ENCODE peak calls at places on chromosomes 1 and 21, in four cellular contexts. V is pancreas, S is esophagus muscularis mucosa, G is cardiac muscle cell. X is an unnamed sample.

GRCh38 chr1:35564037-35564883 is 6.7 kb downstream of the NCDN start:
- DNase-seq in V (peak; percentile 88), S (no peak), G (peak; percentile 86), X (peak; percentile 91)

GRCh38 chr1:222204475-222204874 is 343.4 kb downstream of the HHIPL2 start:
- DNase-seq in V (no peak), S (no peak), G (no peak), X (no peak)

GRCh38 chr1:226619031-226619430 is 70.5 kb downstream of the STUM start:
- DNase-seq in V (no peak), S (no peak), G (no peak), X (no peak)

GRCh38 chr1:101111461-101111860 is 85.9 kb upstream of the DPH5 start:
- DNase-seq in V (no peak), S (no peak), G (no peak), X (no peak)

GRCh38 chr1:110336300-110337039 is 2.7 kb upstream of the RBM15 start:
- DNase-seq in V (no peak), S (no peak), G (no peak), X (no peak)

GRCh38 chr21:29737188-29737587 is 202.6 kb downstream of the GRIK1 start:
- DNase-seq in V (no peak), S (no peak), G (no peak), X (no peak)

GRCh38 chr1:36728051-36728450 is 245.3 kb upstream of the CSF3R start:
- DNase-seq in V (no peak), S (no peak), G (no peak), X (no peak)

GRCh38 chr1:146007048-146007784 is 10.8 kb upstream of the TXNIP start:
- DNase-seq in V (no peak), S (no peak), G (peak; percentile 90), X (peak; percentile 96)

GRCh38 chr1:66446261-66447001 is 87.5 kb upstream of the SGIP1 start:
- DNase-seq in V (no peak), S (no peak), G (peak; percentile 84), X (peak; percentile 93)

GRCh38 chr1:36411674-36412648 is 14.3 kb upstream of the LSM10 start:
- DNase-seq in V (no peak), S (no peak), G (peak; percentile 51), X (peak; percentile 77)

GRCh38 chr1:11157867-11158266 is 31.3 kb upstream of the ANGPTL7 start:
- DNase-seq in V (no peak), S (no peak), G (peak; percentile 65), X (no peak)

GRCh38 chr1:16441312-16441641 is 753 bp downstream of the NECAP2 start:
- DNase-seq in V (no peak), S (no peak), G (peak; percentile 23), X (no peak)

GRCh38 chr1:16443975-16444745 is 3.6 kb downstream of the NECAP2 start:
- DNase-seq in V (no peak), S (no peak), G (no peak), X (no peak)

GRCh38 chr1:16440480-16441311 is at the start of gene NECAP2:
- DNase-seq in V (peak; percentile 99), S (peak; percentile 95), G (peak; percentile 95), X (peak; percentile 97)

GRCh38 chr1:16442941-16443340 is 2.4 kb downstream of the NECAP2 start:
- DNase-seq in V (no peak), S (no peak), G (no peak), X (no peak)

DNA sequence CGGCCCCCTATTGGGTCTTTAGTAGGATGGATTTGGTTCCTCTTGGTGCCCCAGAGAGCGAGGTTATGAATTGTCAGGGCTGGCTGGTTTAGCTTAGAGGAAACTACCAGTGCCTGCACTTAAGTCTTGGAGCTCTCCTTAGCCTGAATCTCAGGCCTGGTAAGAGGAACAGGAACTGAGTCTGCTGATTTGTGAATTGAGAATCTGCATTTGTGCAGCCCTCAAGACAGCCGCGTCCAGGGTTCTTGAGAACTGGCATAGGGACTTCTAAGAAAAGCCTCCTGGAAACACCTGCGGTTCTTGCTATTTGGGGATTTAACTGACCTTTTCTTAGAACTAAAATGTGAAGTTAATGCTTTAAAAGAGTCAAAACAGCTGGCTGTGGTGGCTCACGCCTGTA is 1.7 kb downstream of the NECAP2 start:
- DNase-seq in V (no peak), S (no peak), G (no peak), X (peak; percentile 60)
- H3K4me3 ChIP-seq in V (no peak overlapping the region), S (no peak overlapping the region), G (no peak overlapping the region), X (peak overlapping the region; percentile 92)

DNA sequence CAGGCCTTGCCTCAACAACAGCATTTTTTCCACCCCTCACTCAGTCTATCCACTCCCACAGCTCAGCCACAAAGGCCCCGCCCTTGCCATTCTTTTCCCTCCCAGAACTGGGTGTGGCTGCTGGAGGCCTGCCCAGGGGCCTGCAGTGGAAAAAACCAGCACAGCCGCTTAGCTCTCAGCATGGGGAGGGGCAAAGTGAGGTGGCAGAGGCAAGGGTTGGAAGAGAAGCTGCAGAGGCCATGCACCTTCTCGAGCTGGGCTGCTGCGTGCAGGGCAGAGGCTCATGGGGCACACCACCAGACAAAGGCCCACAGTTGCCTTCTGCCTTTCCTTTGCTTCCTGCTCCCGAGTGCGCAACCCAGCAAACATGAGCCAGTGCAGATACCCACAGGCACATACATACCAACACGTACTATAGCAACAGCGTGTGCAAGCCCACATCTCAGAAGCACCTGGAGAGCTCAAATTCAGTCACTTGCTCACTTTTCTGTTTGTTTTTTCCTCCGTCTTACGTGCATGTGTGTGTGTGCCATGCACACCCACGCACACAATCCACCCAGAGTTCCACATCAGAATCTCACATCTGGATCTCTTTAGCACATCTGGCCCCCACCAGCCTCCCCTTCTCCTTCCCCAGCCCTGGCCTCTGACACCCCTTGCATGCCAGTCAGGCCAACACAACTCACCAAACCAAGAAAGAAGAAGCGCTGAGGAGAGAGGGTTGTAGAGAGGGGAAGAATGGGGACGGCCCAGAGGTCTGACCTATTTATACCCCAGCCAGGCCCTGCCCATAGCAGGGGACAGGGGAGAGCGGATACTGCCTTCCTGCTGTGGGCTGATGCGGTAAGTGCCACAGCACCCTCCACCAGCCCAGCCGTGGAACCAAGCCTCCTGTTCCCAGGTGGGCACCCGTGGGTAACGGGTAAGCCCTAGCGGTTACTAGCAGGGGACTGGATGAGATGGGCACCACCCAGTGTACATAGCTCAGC is at the start of gene S100A4:
- DNase-seq in V (peak; percentile 86), S (peak; percentile 97), G (peak; percentile 95), X (peak; percentile 82)
- H3K4me3 ChIP-seq in V (no peak within 1 kb of the TSS), S (peak within 1 kb of the TSS; percentile 62), G (no peak within 1 kb of the TSS), X (no peak within 1 kb of the TSS)

GRCh38 chr1:246577082-246577719 is 10.9 kb downstream of the CNST start:
- DNase-seq in V (no peak), S (no peak), G (no peak), X (no peak)

GRCh38 chr1:246579818-246580217 is 13.6 kb downstream of the CNST start:
- DNase-seq in V (no peak), S (no peak), G (peak; percentile 63), X (peak; percentile 76)

GRCh38 chr1:246577720-246578106 is 11.5 kb downstream of the CNST start:
- DNase-seq in V (no peak), S (no peak), G (no peak), X (no peak)

GRCh38 chr1:246573481-246573880 is 7.2 kb downstream of the CNST start:
- DNase-seq in V (no peak), S (no peak), G (peak; percentile 73), X (no peak)

GRCh38 chr1:246576709-246577032 is 10.4 kb downstream of the CNST start:
- DNase-seq in V (no peak), S (no peak), G (no peak), X (no peak)
- H3K4me3 ChIP-seq in V (no peak overlapping the region), S (no peak overlapping the region), G (no peak overlapping the region), X (peak overlapping the region; percentile 17)

GRCh38 chr1:156120318-156120717 is 5.8 kb downstream of the LMNA start:
- DNase-seq in V (no peak), S (no peak), G (no peak), X (no peak)

GRCh38 chr1:156117414-156118174 is 3.1 kb downstream of the LMNA start:
- DNase-seq in V (no peak), S (no peak), G (no peak), X (no peak)

GRCh38 chr1:156121441-156121840 is 6.9 kb downstream of the LMNA start:
- DNase-seq in V (no peak), S (no peak), G (no peak), X (no peak)

GRCh38 chr1:156118175-156118868 is 3.8 kb downstream of the LMNA start:
- DNase-seq in V (peak; percentile 79), S (no peak), G (no peak), X (no peak)

GRCh38 chr1:156119503-156120209 is 5.1 kb downstream of the LMNA start:
- DNase-seq in V (no peak), S (no peak), G (no peak), X (no peak)
- H3K4me3 ChIP-seq in V (no peak overlapping the region), S (peak overlapping the region; percentile 69), G (no peak overlapping the region), X (no peak overlapping the region)

GRCh38 chr1:116379674-116380498 is 6.8 kb downstream of the ATP1A1 start:
- DNase-seq in V (no peak), S (no peak), G (no peak), X (no peak)
- H3K4me3 ChIP-seq in V (no peak overlapping the region), S (no peak overlapping the region), G (peak overlapping the region; percentile 12), X (peak overlapping the region; percentile 94)

GRCh38 chr1:154178006-154178405 is 13.9 kb downstream of the TPM3 start:
- DNase-seq in V (no peak), S (no peak), G (peak; percentile 33), X (no peak)

GRCh38 chr1:154179951-154180687 is 11.8 kb downstream of the TPM3 start:
- DNase-seq in V (no peak), S (no peak), G (no peak), X (peak; percentile 93)

GRCh38 chr1:154181944-154182341 is 10.0 kb downstream of the TPM3 start:
- DNase-seq in V (no peak), S (no peak), G (no peak), X (no peak)

GRCh38 chr1:154176341-154176740 is 15.6 kb downstream of the TPM3 start:
- DNase-seq in V (no peak), S (no peak), G (peak; percentile 89), X (no peak)

GRCh38 chr1:154178856-154179811 is 12.8 kb downstream of the TPM3 start:
- DNase-seq in V (no peak), S (no peak), G (peak; percentile 54), X (no peak)
- H3K4me3 ChIP-seq in V (no peak overlapping the region), S (no peak overlapping the region), G (no peak overlapping the region), X (peak overlapping the region; percentile 70)

GRCh38 chr1:59063501-59063900 is 233.4 kb upstream of the FGGY start:
- DNase-seq in V (no peak), S (no peak), G (no peak), X (no peak)

GRCh38 chr1:59062743-59063142 is 234.2 kb upstream of the FGGY start:
- DNase-seq in V (no peak), S (no peak), G (peak; percentile 84), X (no peak)

GRCh38 chr1:59064592-59064991 is 232.3 kb upstream of the FGGY start:
- DNase-seq in V (no peak), S (no peak), G (no peak), X (no peak)

GRCh38 chr1:59058681-59059441 is 238.0 kb upstream of the FGGY start:
- DNase-seq in V (no peak), S (no peak), G (no peak), X (no peak)

GRCh38 chr1:59061876-59062275 is 235.0 kb upstream of the FGGY start:
- DNase-seq in V (no peak), S (peak; percentile 95), G (peak; percentile 98), X (no peak)
- H3K4me3 ChIP-seq in V (no peak overlapping the region), S (peak overlapping the region; percentile 33), G (no peak overlapping the region), X (no peak overlapping the region)

X was measured in Karpas-422.